ENCODE peak calls at places on chromosome 22, in six cellular contexts. L is lower leg skin, P is GM13977, W is endodermal cell, E is thyroid gland, G is mesothelial cell of epicardium. T is an unnamed sample.

GRCh38 chr22:46763051-46763705 is 728 bp downstream of the TBC1D22A start:
- DNase-seq in E (no peak), W (no peak), P (peak), G (no peak), L (no peak), T (no peak)

GRCh38 chr22:35071784-35072183 is 5.8 kb downstream of the ISX start:
- DNase-seq in W (no peak), G (no peak), E (no peak), L (no peak), P (no peak), T (no peak)

GRCh38 chr22:36770116-36770945 is 5.6 kb downstream of the IFT27 start:
- DNase-seq in G (peak), P (no peak), L (no peak), W (peak), E (no peak), T (peak)

GRCh38 chr22:45911601-45912271 is 65.2 kb downstream of the WNT7B start:
- DNase-seq in L (peak), P (no peak), E (peak), G (no peak), W (no peak), T (no peak)

GRCh38 chr22:47628477-47629272 is 866.2 kb downstream of the TBC1D22A start:
- DNase-seq in P (no peak), L (peak), E (no peak), G (no peak), W (no peak), T (no peak)

GRCh38 chr22:20015971-20016733 is 471 bp downstream of the ARVCF start:
- DNase-seq in W (peak), P (no peak), G (peak), L (no peak), E (peak), T (no peak)

GRCh38 chr22:30183861-30184278 is 62.7 kb downstream of the LIF start:
- DNase-seq in E (no peak), P (no peak), L (no peak), G (no peak), W (no peak), T (no peak)

GRCh38 chr22:25452116-25452700 is 112.3 kb upstream of the GRK3 start:
- DNase-seq in E (no peak), L (no peak), G (no peak), P (no peak), W (no peak), T (no peak)

GRCh38 chr22:40324468-40325305 is 21.6 kb upstream of the ADSL start:
- DNase-seq in P (no peak), E (no peak), W (peak), L (no peak), G (no peak), T (no peak)

GRCh38 chr22:37752189-37753061 is 55.3 kb upstream of the GCAT start:
- DNase-seq in P (no peak), E (peak), G (peak), L (peak), W (peak), T (peak)

GRCh38 chr22:35308480-35308945 is 8.8 kb downstream of the TOM1 start:
- DNase-seq in E (no peak), L (no peak), P (peak), W (no peak), G (no peak), T (no peak)

DNA sequence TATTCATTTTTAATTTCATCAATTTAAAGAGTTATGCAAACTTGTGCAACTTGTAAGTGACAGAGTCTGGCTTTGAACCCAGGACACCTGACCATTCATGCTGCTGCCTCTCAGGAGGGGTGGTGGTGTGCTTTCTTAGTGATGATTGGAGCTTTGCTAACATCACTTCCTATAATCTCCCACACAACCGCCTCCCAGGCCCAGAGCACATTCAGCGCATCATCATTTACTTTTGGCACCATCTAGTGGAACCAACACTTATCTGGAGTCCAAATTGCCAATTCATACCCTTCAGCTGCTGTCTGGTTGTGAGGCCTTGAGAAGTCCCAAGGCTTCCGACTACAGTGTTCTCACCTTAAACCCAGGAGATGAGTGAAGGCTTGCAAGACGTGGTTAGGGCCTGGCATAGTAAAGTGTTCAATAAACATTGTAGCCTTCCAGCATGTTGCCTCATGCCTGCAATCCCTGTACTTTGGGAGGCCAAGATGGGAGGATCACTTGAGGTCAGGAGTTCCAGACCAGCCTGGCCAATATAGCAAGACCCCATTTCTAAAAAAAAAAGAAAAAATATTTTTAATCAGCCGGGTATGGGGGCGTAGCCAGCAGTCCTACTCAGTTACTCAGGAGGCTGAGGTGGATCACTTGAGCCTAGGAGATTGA is 1.1 kb upstream of the TTLL1 start:
- DNase-seq in L (peak), E (peak), G (no peak), P (peak), W (no peak), T (no peak)
- TF ChIP-seq CTCF in L (no peak), E (peak), G (no peak), P (peak), W (no peak), T (no peak)

GRCh38 chr22:42519544-42520237 is at the start of gene RRP7A:
- DNase-seq in L (no peak), G (peak), W (peak), E (peak), P (peak), T (peak)

GRCh38 chr22:42520663-42521546 is 1.3 kb upstream of the RRP7A start:
- DNase-seq in E (no peak), P (no peak), G (no peak), W (no peak), L (no peak), T (no peak)

DNA sequence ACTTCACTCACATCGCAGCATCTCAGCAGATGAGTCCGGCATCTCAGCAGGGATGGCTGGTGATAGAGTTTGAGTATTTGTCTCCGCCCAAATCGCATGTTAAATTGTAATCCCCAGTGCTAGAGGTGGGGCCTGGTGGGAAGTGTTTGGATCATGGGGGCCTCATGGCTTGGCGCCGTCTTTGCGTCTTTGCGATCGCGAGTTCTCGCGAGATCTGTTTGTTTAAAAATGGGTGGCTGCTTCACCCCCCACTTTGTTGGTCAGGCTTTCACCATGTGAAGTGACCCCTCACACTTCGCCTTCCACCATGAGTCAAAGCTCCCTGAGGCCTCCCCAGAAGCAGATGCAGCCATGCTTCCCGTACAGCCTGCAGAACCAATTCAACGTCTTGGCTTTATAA is 3.0 kb upstream of the RRP7A start:
- DNase-seq in L (no peak), E (no peak), G (no peak), P (no peak), W (no peak), T (no peak)
- TF ChIP-seq CTCF in L (no peak), E (no peak), G (no peak), P (no peak), W (no peak), T (no peak)

GRCh38 chr22:50583294-50583865 is 731 bp upstream of the CHKB start:
- DNase-seq in L (no peak), G (no peak), W (no peak), P (peak), E (no peak), T (no peak)
- TF ChIP-seq CTCF in L (no peak), G (no peak), W (no peak), P (no peak), E (no peak), T (no peak)

GRCh38 chr22:39316440-39317083 is 2.9 kb downstream of the RPL3 start:
- DNase-seq in G (no peak), P (no peak), W (peak), L (peak), E (peak), T (peak)

GRCh38 chr22:39317756-39318506 is 1.5 kb downstream of the RPL3 start:
- DNase-seq in W (no peak), L (no peak), P (no peak), G (no peak), E (no peak), T (no peak)

GRCh38 chr22:39317084-39317755 is 2.2 kb downstream of the RPL3 start:
- DNase-seq in W (peak), G (no peak), P (no peak), L (no peak), E (no peak), T (no peak)

GRCh38 chr22:39318507-39319283 is 728 bp downstream of the RPL3 start:
- DNase-seq in E (peak), W (no peak), P (no peak), G (no peak), L (peak), T (no peak)

GRCh38 chr22:39319284-39320170 is at the start of gene RPL3:
- DNase-seq in G (peak), E (peak), P (peak), L (peak), W (peak), T (peak)
- TF ChIP-seq CTCF in G (peak), E (peak), P (peak), L (no peak), W (no peak), T (no peak)

GRCh38 chr22:26585104-26585790 is 4.7 kb downstream of the TPST2 start:
- DNase-seq in L (no peak), G (no peak), E (peak), W (no peak), P (no peak), T (no peak)
- TF ChIP-seq CTCF in L (no peak), G (no peak), E (no peak), W (peak), P (no peak), T (no peak)